ENCODE peak calls at places on chromosomes 11 and 22, in four cellular contexts. W is GM12891, O is K562, P is GM12878. L is an unnamed sample.

GRCh38 chr11:2771758-2772466 is 72.1 kb upstream of the KCNQ1OT1 start:
- DNase-seq in W (no peak), P (no peak), O (no peak), L (no peak)

GRCh38 chr11:85170184-85170583 is 457.0 kb downstream of the DLG2 start:
- DNase-seq in P (no peak), O (no peak), W (no peak), L (no peak)

GRCh38 chr11:19466314-19466713 is 225.6 kb upstream of the E2F8 start:
- DNase-seq in O (no peak), W (no peak), P (no peak), L (no peak)

GRCh38 chr11:76668362-76669155 is 2.0 kb downstream of the LRRC32 start:
- DNase-seq in O (no peak), P (no peak), W (no peak), L (no peak)

GRCh38 chr22:42993651-42994275 is 21.2 kb downstream of the PACSIN2 start:
- DNase-seq in W (no peak), O (no peak), P (no peak), L (no peak)

GRCh38 chr11:114044042-114044871 is 15.3 kb upstream of the ZBTB16 start:
- DNase-seq in P (no peak), O (no peak), W (no peak), L (no peak)

GRCh38 chr11:61091373-61092279 is 10.7 kb upstream of the CD5 start:
- DNase-seq in O (no peak), P (no peak), W (no peak), L (no peak)

GRCh38 chr22:21876486-21877176 is 9.2 kb upstream of the MAPK1 start:
- DNase-seq in O (peak; percentile 82), P (no peak), W (no peak), L (no peak)

GRCh38 chr11:13118194-13118593 is 109.1 kb downstream of the RASSF10 start:
- DNase-seq in O (no peak), W (no peak), P (no peak), L (no peak)

GRCh38 chr11:69013009-69013951 is at the start of gene MRGPRF:
- DNase-seq in P (no peak), O (no peak), W (no peak), L (no peak)

GRCh38 chr11:105236631-105237030 is 97.1 kb upstream of the CARD18 start:
- DNase-seq in O (no peak), P (no peak), W (no peak), L (no peak)

GRCh38 chr11:105588001-105588400 is 21.9 kb upstream of the GRIA4 start:
- DNase-seq in P (no peak), W (no peak), O (no peak), L (no peak)

GRCh38 chr11:72743321-72744221 is 8.6 kb downstream of the ARAP1 start:
- DNase-seq in P (no peak), O (no peak), W (no peak), L (no peak)

GRCh38 chr22:42764895-42765363 is 44.3 kb upstream of the A4GALT start:
- DNase-seq in W (no peak), P (no peak), O (no peak), L (no peak)

GRCh38 chr11:96055706-96056387 is 131.9 kb upstream of the MTMR2 start:
- DNase-seq in P (no peak), O (no peak), W (no peak), L (no peak)

GRCh38 chr11:91067666-91068065 is 844.8 kb upstream of the CHORDC1 start:
- DNase-seq in W (no peak), P (no peak), O (no peak), L (no peak)

GRCh38 chr11:13907678-13908077 is 54.8 kb upstream of the SPON1 start:
- DNase-seq in P (no peak), O (no peak), W (no peak), L (no peak)

GRCh38 chr22:24775769-24776492 is 1.4 kb upstream of the PIWIL3 start:
- DNase-seq in O (no peak), W (no peak), P (no peak), L (no peak)

GRCh38 chr11:2783536-2784082 is 83.8 kb upstream of the KCNQ1OT1 start:
- DNase-seq in P (no peak), O (no peak), W (no peak), L (no peak)

GRCh38 chr11:3969613-3970012 is 114.1 kb downstream of the STIM1 start:
- DNase-seq in O (no peak), W (no peak), P (no peak), L (no peak)

GRCh38 chr11:65639623-65640482 is 2.0 kb downstream of the SIPA1 start:
- DNase-seq in P (peak; percentile 91), W (peak; percentile 68), O (no peak), L (peak; percentile 88)

GRCh38 chr22:19289475-19290161 is 1.9 kb downstream of the CLTCL1 start:
- DNase-seq in W (no peak), O (no peak), P (no peak), L (no peak)

GRCh38 chr11:7572001-7572712 is 58.4 kb downstream of the PPFIBP2 start:
- DNase-seq in W (no peak), P (no peak), O (no peak), L (no peak)

GRCh38 chr11:128719556-128719824 is 25.6 kb downstream of the FLI1 start:
- DNase-seq in O (no peak), W (no peak), P (no peak), L (no peak)

GRCh38 chr11:128716661-128717210 is 22.9 kb downstream of the FLI1 start:
- DNase-seq in O (no peak), P (no peak), W (no peak), L (peak; percentile 53)

GRCh38 chr11:128717581-128717980 is 23.7 kb downstream of the FLI1 start:
- DNase-seq in P (no peak), W (no peak), O (no peak), L (peak; percentile 23)

GRCh38 chr11:128718064-128718463 is 24.2 kb downstream of the FLI1 start:
- DNase-seq in O (no peak), W (no peak), P (no peak), L (no peak)

DNA sequence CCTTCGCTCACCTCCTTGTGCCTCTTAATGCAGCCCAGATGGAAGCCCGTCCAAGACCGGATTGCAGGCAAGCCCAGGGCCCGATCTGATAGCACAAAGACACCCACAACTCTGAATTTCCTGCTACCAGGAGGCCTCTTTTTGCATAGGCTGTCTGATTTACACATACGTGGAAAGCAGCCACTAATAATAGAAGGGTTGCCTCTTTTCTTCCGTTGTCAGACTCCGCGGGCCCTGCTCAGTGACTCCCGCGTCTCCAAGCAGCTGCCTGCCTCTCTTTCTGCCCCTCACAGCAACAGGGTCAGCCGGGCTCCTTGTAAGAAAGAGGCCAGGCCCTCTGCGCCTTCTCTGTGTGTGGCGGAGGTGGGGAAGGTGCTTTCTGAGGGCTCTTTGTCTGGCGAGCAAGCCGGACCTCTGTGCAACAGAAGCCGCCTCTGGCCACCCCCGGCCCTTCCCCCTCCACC is 26.7 kb downstream of the FLI1 start:
- DNase-seq in P (no peak), O (no peak), W (no peak), L (no peak)
- TF ChIP-seq SPI1 in P (no peak), O (no peak), W (no peak), L (no peak)

GRCh38 chr11:78202733-78203167 is 14.0 kb downstream of the USP35 start:
- DNase-seq in O (no peak), W (no peak), P (no peak), L (peak; percentile 65)

GRCh38 chr11:78201096-78201495 is 12.4 kb downstream of the USP35 start:
- DNase-seq in P (no peak), O (no peak), W (no peak), L (no peak)

GRCh38 chr11:78205256-78205655 is 16.5 kb downstream of the USP35 start:
- DNase-seq in P (no peak), W (no peak), O (no peak), L (no peak)

GRCh38 chr11:78205691-78206090 is 17.0 kb downstream of the USP35 start:
- DNase-seq in P (no peak), W (no peak), O (no peak), L (no peak)

DNA sequence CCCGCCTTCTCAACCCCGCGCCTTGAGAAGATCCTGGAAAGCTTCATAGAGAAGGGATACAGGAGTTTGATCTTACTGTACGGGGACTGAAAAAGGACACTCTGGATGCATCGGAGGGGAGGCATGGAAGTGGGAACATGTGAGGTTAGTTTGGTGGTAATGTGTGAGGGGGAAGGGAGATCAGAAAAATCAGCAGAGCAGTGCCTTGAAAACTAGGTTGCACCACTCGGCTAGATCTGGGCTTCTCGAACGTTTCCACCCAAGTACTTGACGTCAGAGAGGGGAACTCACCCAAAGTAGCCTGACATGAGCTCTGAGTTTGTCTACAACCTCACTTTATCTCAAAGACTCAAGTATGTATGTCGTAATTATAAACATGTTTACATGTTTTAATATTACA is 14.5 kb downstream of the USP35 start:
- DNase-seq in P (no peak), O (no peak), W (no peak), L (peak; percentile 43)
- TF ChIP-seq SPI1 in P (no peak), O (no peak), W (no peak), L (peak; percentile 25)

DNA sequence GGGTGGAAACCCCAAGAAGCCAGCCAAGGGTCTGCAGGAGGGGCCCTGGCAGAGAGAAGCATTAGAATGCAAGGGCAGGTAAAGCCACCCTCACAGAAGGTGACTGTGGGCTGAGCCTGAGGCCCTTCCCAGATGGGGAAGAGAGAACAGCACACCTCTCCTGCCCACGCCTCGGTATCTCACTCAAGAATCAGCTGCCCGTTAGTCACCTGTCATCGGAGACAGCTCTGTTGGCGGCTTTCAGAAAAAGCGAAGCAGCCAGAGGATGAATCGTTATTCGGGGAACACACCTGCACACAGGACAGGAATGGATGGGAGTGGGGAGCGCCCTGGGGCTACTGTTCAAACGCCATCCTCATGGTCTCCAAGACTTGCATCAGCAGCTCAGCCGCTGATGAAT is 21.7 kb upstream of the TMA7B start:
- DNase-seq in W (no peak), P (no peak), O (no peak), L (no peak)
- TF ChIP-seq SPI1 in W (no peak), P (no peak), O (no peak), L (no peak)

GRCh38 chr11:111393585-111393984 is 14.5 kb upstream of the POU2AF1 start:
- DNase-seq in W (no peak), P (no peak), O (no peak), L (no peak)

GRCh38 chr11:111392552-111392951 is 13.5 kb upstream of the POU2AF1 start:
- DNase-seq in O (no peak), W (no peak), P (no peak), L (no peak)

GRCh38 chr11:111393096-111393495 is 14.0 kb upstream of the POU2AF1 start:
- DNase-seq in W (no peak), P (no peak), O (no peak), L (no peak)

GRCh38 chr11:111395749-111396148 is 16.7 kb upstream of the POU2AF1 start:
- DNase-seq in W (no peak), P (no peak), O (no peak), L (no peak)

GRCh38 chr11:111395081-111395480 is 16.0 kb upstream of the POU2AF1 start:
- DNase-seq in O (no peak), P (no peak), W (no peak), L (no peak)
- TF ChIP-seq SPI1 in O (no peak), P (no peak), W (no peak), L (no peak)